ENCODE peak calls at places on chromosome X, in six cellular contexts. W, G, L, Y, T and N are unnamed samples.

GRCh38 chrX:12469296-12469695 is 321.9 kb upstream of the PRPS2 start:
- DNase-seq in W (no peak), G (no peak), L (peak; percentile 66), Y (no peak), T (no peak), N (no peak)

GRCh38 chrX:23981222-23981621 is 45.8 kb downstream of the KLHL15 start:
- DNase-seq in W (no peak), G (no peak), L (no peak), Y (no peak), T (no peak), N (peak; percentile 37)

GRCh38 chrX:21926527-21927278 is 13.8 kb upstream of the SMS start:
- DNase-seq in W (no peak), G (peak; percentile 89), L (peak; percentile 95), Y (no peak), T (no peak), N (no peak)

GRCh38 chrX:80812176-80812575 is 2.5 kb upstream of the BRWD3 start:
- DNase-seq in W (peak; percentile 75), G (peak; percentile 51), L (peak; percentile 11), Y (no peak), T (peak; percentile 8), N (peak; percentile 56)

GRCh38 chrX:2423293-2423692 is 77.5 kb downstream of the DHRSX start:
- DNase-seq in W (no peak), G (no peak), L (peak; percentile 81), Y (no peak), T (no peak), N (no peak)

GRCh38 chrX:115650449-115650848 is 89.5 kb downstream of the PLS3 start:
- DNase-seq in W (no peak), G (no peak), L (no peak), Y (no peak), T (no peak), N (no peak)

GRCh38 chrX:111511477-111511876 is at the start of gene SERTM2:
- DNase-seq in W (peak; percentile 79), G (no peak), L (peak; percentile 4), Y (no peak), T (peak; percentile 7), N (peak; percentile 46)

GRCh38 chrX:97672138-97672537 is 788.4 kb downstream of the RPA4 start:
- DNase-seq in W (no peak), G (no peak), L (no peak), Y (no peak), T (no peak), N (no peak)

GRCh38 chrX:111035991-111036390 is 60.0 kb upstream of the PAK3 start:
- DNase-seq in W (no peak), G (no peak), L (no peak), Y (no peak), T (no peak), N (no peak)

GRCh38 chrX:153371256-153371655 is 29.9 kb downstream of the PNMA6E start:
- DNase-seq in W (no peak), G (no peak), L (no peak), Y (no peak), T (no peak), N (no peak)

GRCh38 chrX:70168238-70169188 is 8.8 kb upstream of the DGAT2L6 start:
- DNase-seq in W (peak; percentile 72), G (peak; percentile 62), L (peak; percentile 19), Y (no peak), T (no peak), N (peak; percentile 26)

GRCh38 chrX:433771-434170 is 47.1 kb upstream of the PPP2R3B start:
- DNase-seq in W (no peak), G (no peak), L (no peak), Y (no peak), T (no peak), N (no peak)

GRCh38 chrX:2828404-2829065 is at the start of gene GYG2:
- DNase-seq in W (peak; percentile 94), G (peak; percentile 56), L (no peak), Y (no peak), T (peak; percentile 70), N (peak; percentile 92)

GRCh38 chrX:1164322-1165288 is 47.8 kb downstream of the CRLF2 start:
- DNase-seq in W (peak; percentile 58), G (peak; percentile 60), L (no peak), Y (no peak), T (peak; percentile 16), N (peak; percentile 54)

GRCh38 chrX:19886888-19887531 is 390 bp downstream of the SH3KBP1 start:
- DNase-seq in W (peak; percentile 58), G (peak; percentile 9), L (no peak), Y (no peak), T (peak; percentile 67), N (peak; percentile 42)

GRCh38 chrX:154025230-154025629 is 5.5 kb upstream of the IRAK1 start:
- DNase-seq in W (no peak), G (no peak), L (peak; percentile 54), Y (no peak), T (no peak), N (no peak)

GRCh38 chrX:154750301-154751120 is at the start of gene GAB3:
- DNase-seq in W (peak; percentile 71), G (no peak), L (no peak), Y (no peak), T (peak; percentile 65), N (peak; percentile 64)

GRCh38 chrX:38256019-38256418 is 35.3 kb upstream of the SRPX start:
- DNase-seq in W (no peak), G (no peak), L (no peak), Y (no peak), T (no peak), N (no peak)

GRCh38 chrX:120672389-120672788 is 42.5 kb upstream of the C1GALT1C1 start:
- DNase-seq in W (no peak), G (peak; percentile 86), L (peak; percentile 72), Y (no peak), T (no peak), N (no peak)

GRCh38 chrX:149877636-149878035 is 3.3 kb upstream of the MAGEA8 start:
- DNase-seq in W (no peak), G (peak; percentile 6), L (peak; percentile 15), Y (no peak), T (no peak), N (no peak)

GRCh38 chrX:15359701-15360100 is 24.4 kb upstream of the PIGA start:
- DNase-seq in W (no peak), G (no peak), L (no peak), Y (no peak), T (no peak), N (no peak)

GRCh38 chrX:154436597-154437397 is at the start of gene GDI1:
- DNase-seq in W (peak; percentile 76), G (peak; percentile 75), L (no peak), Y (no peak), T (peak; percentile 91), N (peak; percentile 80)

GRCh38 chrX:34521563-34521962 is 135.5 kb downstream of the TMEM47 start:
- DNase-seq in W (peak; percentile 57), G (peak; percentile 10), L (peak; percentile 21), Y (no peak), T (no peak), N (peak; percentile 55)

DNA sequence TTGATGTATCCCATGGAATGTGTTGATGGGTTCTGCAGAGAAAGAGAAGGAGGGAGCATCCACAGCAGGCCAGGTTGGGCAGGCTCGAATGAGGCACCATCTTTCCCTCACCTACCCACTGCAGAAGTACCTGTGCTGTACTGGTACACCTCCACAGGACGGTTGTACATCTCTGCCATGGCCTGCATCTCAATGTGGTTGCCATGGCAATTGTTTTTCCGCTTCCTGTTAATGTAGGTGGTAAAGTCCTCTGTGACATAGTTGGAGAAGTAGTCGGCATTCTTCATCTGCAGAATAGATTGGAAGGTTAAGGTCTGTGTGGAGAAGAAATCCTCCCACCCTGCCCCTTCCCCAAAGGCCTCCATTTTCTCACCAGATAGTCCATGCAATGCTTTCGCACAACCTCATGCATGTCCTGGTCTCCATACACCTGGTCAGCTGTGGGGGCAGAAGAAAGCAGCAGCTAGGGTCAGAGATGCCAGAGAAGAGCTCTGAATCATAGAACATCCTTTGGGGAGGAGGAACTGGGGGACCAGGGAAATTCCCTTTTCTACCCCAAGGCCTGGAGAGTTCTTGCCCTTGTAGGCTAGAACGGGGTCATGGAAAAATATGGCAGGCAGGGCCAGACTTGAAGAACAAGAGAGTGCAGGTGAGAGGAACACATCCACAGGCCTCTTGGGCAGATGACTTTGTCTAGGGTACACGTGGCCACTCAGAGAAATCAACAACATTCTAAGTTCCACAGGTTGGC is 15.9 kb upstream of the PIM2 start:
- DNase-seq in W (no peak), G (no peak), L (no peak), Y (no peak), T (no peak), N (no peak)
- H3K4me1 ChIP-seq in W (peaks cover 3% of the 10 kb centered on the region), G (no peaks in the 10 kb centered on the region), L (no peaks in the 10 kb centered on the region), Y (peaks cover 55% of the 10 kb centered on the region), T (no peaks in the 10 kb centered on the region), N (no peaks in the 10 kb centered on the region)

DNA sequence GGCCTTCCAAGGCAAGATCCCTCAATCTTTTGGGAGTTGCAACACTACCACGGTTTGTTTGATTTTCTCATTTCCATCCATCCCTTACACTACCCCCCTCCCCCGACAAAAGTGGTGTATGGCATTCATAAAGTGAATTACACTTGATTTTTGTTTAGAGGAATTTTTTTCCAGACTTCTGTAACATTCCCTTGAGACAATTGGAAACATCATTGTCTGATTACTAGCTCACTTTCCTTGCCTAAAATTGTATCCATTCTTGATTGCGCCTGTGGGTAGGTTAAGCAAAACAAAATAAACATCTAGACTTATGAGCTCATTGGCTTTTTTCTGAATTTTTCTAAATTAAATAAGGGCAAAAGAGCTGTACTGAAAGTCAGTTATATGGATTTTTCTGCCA is 3.5 kb downstream of the GPC3 start:
- DNase-seq in W (no peak), G (no peak), L (no peak), Y (no peak), T (no peak), N (no peak)
- H3K4me1 ChIP-seq in W (no peaks in the 10 kb centered on the region), G (no peaks in the 10 kb centered on the region), L (peaks cover 3% of the 10 kb centered on the region), Y (no peaks in the 10 kb centered on the region), T (no peaks in the 10 kb centered on the region), N (peaks cover 56% of the 10 kb centered on the region)

GRCh38 chrX:9670136-9670905 is 95.3 kb downstream of the GPR143 start:
- DNase-seq in W (no peak), G (peak; percentile 16), L (no peak), Y (no peak), T (no peak), N (no peak)

GRCh38 chrX:9665113-9665512 is 100.5 kb downstream of the GPR143 start:
- DNase-seq in W (no peak), G (no peak), L (no peak), Y (no peak), T (no peak), N (no peak)

GRCh38 chrX:9663216-9663615 is 102.4 kb downstream of the GPR143 start:
- DNase-seq in W (no peak), G (no peak), L (no peak), Y (no peak), T (no peak), N (no peak)

GRCh38 chrX:9671998-9672397 is 93.6 kb downstream of the GPR143 start:
- DNase-seq in W (no peak), G (no peak), L (no peak), Y (no peak), T (no peak), N (no peak)

GRCh38 chrX:9668537-9668936 is 97.1 kb downstream of the GPR143 start:
- DNase-seq in W (no peak), G (no peak), L (no peak), Y (no peak), T (no peak), N (no peak)
- H3K4me1 ChIP-seq in W (no peaks in the 10 kb centered on the region), G (peaks cover 8% of the 10 kb centered on the region), L (no peaks in the 10 kb centered on the region), Y (no peaks in the 10 kb centered on the region), T (no peaks in the 10 kb centered on the region), N (no peaks in the 10 kb centered on the region)

GRCh38 chrX:71923516-71923915 is 12.9 kb downstream of the NHSL2 start:
- DNase-seq in W (no peak), G (no peak), L (no peak), Y (no peak), T (peak; percentile 40), N (no peak)
- H3K4me1 ChIP-seq in W (no peaks in the 10 kb centered on the region), G (peaks cover 16% of the 10 kb centered on the region), L (no peaks in the 10 kb centered on the region), Y (no peaks in the 10 kb centered on the region), T (no peaks in the 10 kb centered on the region), N (peaks cover 4% of the 10 kb centered on the region)